ENCODE peak calls at places on chromosomes 16 and 17, in six cellular contexts. B is T-helper 22 cell; F is GF-D8; H is heart right ventricle; R is stimulated activated CD4-positive, alpha-beta T cell treated with anti-CD3 and anti-CD28 coated beads, Interleukin-15, amount 100 ng/mL, for 1 hour; V is aorta. D is an unnamed sample.

GRCh38 chr16:48960830-48961229 is 320.8 kb downstream of the CBLN1 start:
- DNase-seq in H (no peak), F (no peak), R (no peak), V (no peak), B (no peak), D (no peak)

GRCh38 chr16:1163567-1164055 is 10.7 kb downstream of the CACNA1H start:
- DNase-seq in R (no peak), B (no peak), H (no peak), F (no peak), V (no peak), D (no peak)

GRCh38 chr17:67521773-67522069 is 144.6 kb downstream of the PITPNC1 start:
- DNase-seq in F (no peak), B (no peak), H (no peak), V (no peak), R (no peak), D (no peak)

GRCh38 chr17:3524024-3524423 is 33.6 kb downstream of the TRPV3 start:
- DNase-seq in R (no peak), F (no peak), H (no peak), V (peak), B (no peak), D (no peak)

GRCh38 chr17:9346296-9346926 is 229.2 kb downstream of the STX8 start:
- DNase-seq in B (no peak), V (no peak), R (no peak), H (no peak), F (peak), D (no peak)

GRCh38 chr17:55286681-55287589 is 22.2 kb downstream of the HLF start:
- DNase-seq in F (no peak), R (no peak), V (no peak), B (no peak), H (no peak), D (no peak)

GRCh38 chr16:88345943-88346560 is 36.7 kb upstream of the ZNF469 start:
- DNase-seq in H (no peak), R (no peak), V (peak), B (no peak), F (no peak), D (no peak)

GRCh38 chr16:69917739-69918138 is 33.4 kb upstream of the CLEC18A start:
- DNase-seq in R (no peak), H (peak), F (no peak), V (peak), B (no peak), D (no peak)

GRCh38 chr17:193426-193810 is 12.0 kb upstream of the DOC2B start:
- DNase-seq in R (no peak), B (no peak), H (no peak), F (no peak), V (no peak), D (no peak)

GRCh38 chr17:28549274-28550132 is 2.9 kb downstream of the UNC119 start:
- DNase-seq in R (no peak), F (no peak), V (no peak), B (peak), H (no peak), D (peak)

GRCh38 chr17:40349477-40350409 is 14.8 kb downstream of the GJD3 start:
- DNase-seq in H (peak), R (no peak), F (no peak), V (peak), B (no peak), D (no peak)

GRCh38 chr17:82876602-82877391 is 37.0 kb upstream of the ZNF750 start:
- DNase-seq in V (peak), R (no peak), F (no peak), H (peak), B (no peak), D (no peak)

GRCh38 chr17:13353590-13353989 is 248.1 kb downstream of the HS3ST3A1 start:
- DNase-seq in H (peak), R (no peak), F (no peak), B (no peak), V (no peak), D (peak)

GRCh38 chr17:3888343-3889171 is 4.3 kb downstream of the CAMKK1 start:
- DNase-seq in B (no peak), H (peak), V (peak), F (no peak), R (no peak), D (peak)

GRCh38 chr17:28955408-28955807 is 4.1 kb upstream of the PHF12 start:
- DNase-seq in H (no peak), R (no peak), F (no peak), B (no peak), V (no peak), D (no peak)

GRCh38 chr16:1102333-1102700 is 6.3 kb upstream of the C1QTNF8 start:
- DNase-seq in B (no peak), R (no peak), F (no peak), H (no peak), V (no peak), D (no peak)

GRCh38 chr16:11796227-11797165 is 562 bp downstream of the ZC3H7A start:
- DNase-seq in H (peak), F (no peak), V (peak), B (no peak), R (no peak), D (peak)

GRCh38 chr16:81780350-81780749 is 1.3 kb downstream of the PLCG2 start:
- DNase-seq in V (no peak), H (no peak), F (no peak), B (no peak), R (no peak), D (no peak)

D was measured in retina.